ENCODE peak calls at places on chromosomes 7 and 10, in six cellular contexts. X, N, E, A, D and R are unnamed samples.

GRCh38 chr10:79372871-79373270 is 25.6 kb downstream of the PPIF start:
- DNase-seq in X (no peak), N (no peak), E (peak), A (no peak), D (no peak), R (no peak)

GRCh38 chr7:159130199-159130775 is 14.4 kb downstream of the VIPR2 start:
- DNase-seq in X (no peak), N (no peak), E (no peak), A (no peak), D (no peak), R (no peak)

GRCh38 chr10:1190791-1191490 is 134.8 kb downstream of the WDR37 start:
- DNase-seq in X (no peak), N (no peak), E (peak), A (no peak), D (no peak), R (no peak)

GRCh38 chr10:22341190-22341935 is 3.9 kb upstream of the SPAG6 start:
- DNase-seq in X (no peak), N (no peak), E (peak), A (no peak), D (no peak), R (no peak)

GRCh38 chr7:100914208-100914878 is 18.7 kb upstream of the ACHE start:
- DNase-seq in X (no peak), N (no peak), E (peak), A (no peak), D (no peak), R (no peak)

GRCh38 chr7:14288701-14289100 is 299.2 kb upstream of the ETV1 start:
- DNase-seq in X (no peak), N (peak), E (no peak), A (no peak), D (no peak), R (no peak)

GRCh38 chr10:60508037-60508436 is 118.4 kb upstream of the ANK3 start:
- DNase-seq in X (no peak), N (no peak), E (no peak), A (no peak), D (no peak), R (no peak)

GRCh38 chr10:61923210-61924024 is 21.9 kb downstream of the ARID5B start:
- DNase-seq in X (no peak), N (no peak), E (no peak), A (peak), D (no peak), R (no peak)

GRCh38 chr10:57168703-57169240 is 807.7 kb upstream of the ZWINT start:
- DNase-seq in X (no peak), N (no peak), E (no peak), A (no peak), D (no peak), R (no peak)

GRCh38 chr10:4477664-4478063 is 348.3 kb upstream of the AKR1E2 start:
- DNase-seq in X (no peak), N (no peak), E (no peak), A (no peak), D (no peak), R (no peak)